ENCODE peak calls at places on chromosomes 7 and 10, in nine cellular contexts. Z is fibroblast of lung; V is pancreas; L is suprapubic skin; R is colonic mucosa; S is endothelial cell of umbilical vein; C is GM12878; K is CD4-positive, alpha-beta memory T cell; M is OCI-LY7. D is an unnamed sample.
A peak's percentile ranks its signal among the peaks of the same experiment; 100 is the strongest.

GRCh38 chr7:46990761-46991160 is 591.1 kb downstream of the TNS3 start:
- DNase-seq in Z (peak; percentile 64), V (no peak), L (no peak), R (no peak), S (no peak), C (no peak), K (no peak), M (no peak), D (no peak)

GRCh38 chr7:26087321-26088091 is 64.5 kb upstream of the NFE2L3 start:
- DNase-seq in Z (peak; percentile 3), V (no peak), L (no peak), R (no peak), S (no peak), C (no peak), K (no peak), M (no peak), D (no peak)

GRCh38 chr10:113317476-113317875 is 235.4 kb upstream of the HABP2 start:
- DNase-seq in Z (no peak), V (no peak), L (no peak), R (no peak), S (no peak), C (no peak), K (no peak), M (no peak), D (no peak)

GRCh38 chr7:55538538-55538937 is 33.8 kb downstream of the VOPP1 start:
- DNase-seq in Z (peak; percentile 98), V (no peak), L (no peak), R (no peak), S (no peak), C (no peak), K (no peak), M (no peak), D (no peak)

GRCh38 chr10:24382045-24382444 is 173.1 kb downstream of the KIAA1217 start:
- DNase-seq in Z (no peak), V (no peak), L (no peak), R (no peak), S (no peak), C (no peak), K (no peak), M (no peak), D (no peak)

GRCh38 chr7:32513205-32513604 is 17.9 kb downstream of the AVL9 start:
- DNase-seq in Z (no peak), V (no peak), L (no peak), R (no peak), S (no peak), C (no peak), K (no peak), M (no peak), D (no peak)

GRCh38 chr10:99977916-99978315 is 31.8 kb downstream of the DNMBP start:
- DNase-seq in Z (peak; percentile 41), V (no peak), L (no peak), R (no peak), S (no peak), C (no peak), K (no peak), M (no peak), D (no peak)

GRCh38 chr7:116446179-116446855 is 53.2 kb upstream of the CAV2 start:
- DNase-seq in Z (no peak), V (no peak), L (no peak), R (no peak), S (no peak), C (no peak), K (no peak), M (no peak), D (no peak)

DNA sequence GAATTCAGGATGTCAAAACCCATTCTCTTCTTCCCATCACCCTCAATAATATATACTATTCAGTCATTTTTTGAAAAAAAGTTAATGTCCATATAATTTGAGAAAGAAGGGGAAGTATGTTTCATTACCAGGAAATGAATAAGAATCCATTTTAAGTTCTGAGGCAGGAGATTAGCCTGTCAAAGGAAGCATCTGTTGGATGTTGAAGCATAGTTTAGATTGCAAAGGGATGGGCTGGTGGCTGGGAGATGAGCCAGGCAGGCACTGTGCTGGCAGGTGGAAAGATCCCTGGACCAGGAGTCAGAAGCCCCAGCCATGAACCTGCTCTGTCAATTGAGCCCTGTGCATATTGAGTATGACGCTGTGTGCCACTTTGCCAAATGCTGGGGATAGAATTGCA is 48.4 kb upstream of the CRTAC1 start:
- DNase-seq in Z (no peak), V (no peak), L (no peak), R (no peak), S (peak; percentile 26), C (no peak), K (no peak), M (no peak), D (no peak)
- H3K27ac ChIP-seq in Z (no peak overlapping the region), V (no peak overlapping the region), L (no peak overlapping the region), R (no peak overlapping the region), S (no peak overlapping the region), C (no peak overlapping the region), K (no peak overlapping the region), M (no peak overlapping the region), D (no peak overlapping the region)

GRCh38 chr10:60350400-60350799 is 39.3 kb downstream of the ANK3 start:
- DNase-seq in Z (peak; percentile 68), V (peak; percentile 25), L (no peak), R (no peak), S (peak; percentile 6), C (no peak), K (no peak), M (no peak), D (no peak)

GRCh38 chr10:60348982-60349381 is 40.7 kb downstream of the ANK3 start:
- DNase-seq in Z (peak; percentile 54), V (no peak), L (no peak), R (no peak), S (no peak), C (no peak), K (no peak), M (no peak), D (no peak)

GRCh38 chr10:60349426-60349825 is 40.2 kb downstream of the ANK3 start:
- DNase-seq in Z (peak; percentile 28), V (no peak), L (no peak), R (no peak), S (no peak), C (no peak), K (no peak), M (no peak), D (no peak)

GRCh38 chr10:60352105-60352504 is 37.6 kb downstream of the ANK3 start:
- DNase-seq in Z (no peak), V (no peak), L (no peak), R (no peak), S (no peak), C (peak; percentile 30), K (no peak), M (no peak), D (no peak)

DNA sequence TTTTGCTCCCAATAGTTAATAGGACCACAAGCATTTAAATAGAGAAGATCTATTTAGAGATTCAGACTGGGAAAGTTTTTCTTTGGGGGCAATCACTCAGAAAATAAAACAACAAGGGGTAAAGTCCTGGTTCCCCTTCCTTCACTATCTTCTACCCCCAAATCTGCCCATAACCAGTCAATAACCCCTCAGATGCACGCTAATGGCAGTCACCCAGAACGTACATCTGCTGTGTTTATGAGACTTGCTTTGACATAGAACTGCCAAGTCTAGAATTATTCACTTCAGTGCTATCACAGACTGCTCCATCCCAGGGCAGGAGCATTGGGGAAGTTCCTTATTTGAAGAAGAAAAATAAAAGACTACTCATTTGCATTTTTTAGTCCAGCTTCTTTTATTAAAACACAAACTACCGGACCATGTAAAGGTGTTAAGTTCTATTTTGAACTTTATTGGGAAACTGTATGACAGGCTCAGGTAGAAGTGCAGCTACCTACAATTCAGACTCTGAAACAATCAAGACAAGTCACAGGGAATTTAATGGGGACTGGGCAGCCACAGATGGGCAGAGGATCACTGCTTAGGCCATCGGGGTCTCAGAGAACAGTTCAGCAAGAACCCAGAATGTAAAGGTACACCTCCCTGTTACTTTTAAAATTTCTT is 38.4 kb downstream of the ANK3 start:
- DNase-seq in Z (peak; percentile 16), V (no peak), L (no peak), R (no peak), S (no peak), C (peak; percentile 40), K (no peak), M (peak; percentile 1), D (no peak)
- H3K27ac ChIP-seq in Z (no peak overlapping the region), V (no peak overlapping the region), L (no peak overlapping the region), R (no peak overlapping the region), S (no peak overlapping the region), C (peak overlapping the region; percentile 45), K (no peak overlapping the region), M (no peak overlapping the region), D (no peak overlapping the region)

DNA sequence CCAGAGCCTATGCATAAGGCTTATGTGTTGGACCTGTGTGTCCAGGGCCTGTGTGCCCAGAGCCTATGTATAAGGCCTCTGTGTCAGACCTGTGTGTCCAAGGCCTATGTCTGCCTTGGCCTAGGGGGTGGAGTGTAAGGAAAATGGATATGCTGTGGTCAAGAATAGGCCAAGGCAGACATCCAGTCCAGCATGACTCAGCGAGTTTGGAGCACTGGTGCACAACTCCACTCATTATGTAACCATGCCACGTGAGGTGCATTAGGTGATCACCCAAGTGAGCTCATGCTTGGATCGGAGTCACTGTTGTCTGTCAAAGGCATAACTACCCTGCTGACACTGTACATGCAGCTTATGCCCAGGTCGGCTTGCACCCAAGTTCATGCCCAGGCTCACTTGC is 238.9 kb downstream of the CACNA2D1 start:
- DNase-seq in Z (peak; percentile 95), V (no peak), L (no peak), R (no peak), S (no peak), C (no peak), K (no peak), M (no peak), D (no peak)
- H3K27ac ChIP-seq in Z (peak overlapping the region; percentile 44), V (no peak overlapping the region), L (no peak overlapping the region), R (no peak overlapping the region), S (no peak overlapping the region), C (no peak overlapping the region), K (no peak overlapping the region), M (no peak overlapping the region), D (no peak overlapping the region)

GRCh38 chr10:59907918-59908807 is 1.8 kb upstream of the CCDC6 start:
- DNase-seq in Z (peak; percentile 91), V (peak; percentile 72), L (no peak), R (peak; percentile 86), S (peak; percentile 85), C (no peak), K (peak; percentile 65), M (peak; percentile 73), D (peak; percentile 51)

GRCh38 chr10:59905735-59906416 is 480 bp downstream of the CCDC6 start:
- DNase-seq in Z (no peak), V (no peak), L (no peak), R (no peak), S (no peak), C (no peak), K (peak; percentile 45), M (peak; percentile 26), D (peak; percentile 61)

GRCh38 chr10:59906417-59907202 is at the start of gene CCDC6:
- DNase-seq in Z (peak; percentile 92), V (peak; percentile 94), L (peak; percentile 96), R (peak; percentile 95), S (peak; percentile 96), C (no peak), K (peak; percentile 93), M (peak; percentile 92), D (peak; percentile 89)

GRCh38 chr10:59907537-59907917 is 1.2 kb upstream of the CCDC6 start:
- DNase-seq in Z (no peak), V (no peak), L (no peak), R (no peak), S (peak; percentile 5), C (no peak), K (no peak), M (no peak), D (no peak)

DNA sequence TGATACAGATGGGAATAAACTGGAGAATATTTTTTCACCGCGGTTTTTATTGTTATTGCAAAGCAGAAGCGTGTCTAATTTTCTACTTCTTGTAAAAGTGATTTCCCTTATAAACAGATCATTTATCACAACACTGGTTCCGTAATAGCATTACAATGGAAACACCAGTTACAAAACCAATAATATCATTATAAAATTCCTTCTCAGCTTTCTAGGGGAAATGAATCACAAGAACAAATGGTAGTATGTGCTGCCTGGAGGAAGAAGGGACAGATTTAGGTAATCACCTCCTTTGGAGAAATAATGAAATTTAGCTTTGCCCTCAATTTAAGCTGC is 2.4 kb upstream of the CCDC6 start:
- DNase-seq in Z (no peak), V (no peak), L (no peak), R (no peak), S (no peak), C (no peak), K (no peak), M (no peak), D (no peak)
- H3K27ac ChIP-seq in Z (peak overlapping the region; percentile 79), V (peak overlapping the region; percentile 92), L (peak overlapping the region; percentile 94), R (peak overlapping the region; percentile 93), S (peak overlapping the region; percentile 88), C (peak overlapping the region; percentile 88), K (peak overlapping the region; percentile 77), M (no peak overlapping the region), D (peak overlapping the region; percentile 93)

D was measured in ovary.